ENCODE peak calls at places on chromosomes 1 and 21, in ten cellular contexts. One of them, this sample, is unnamed.

GRCh38 chr21:34113842-34114241 is 40.5 kb downstream of the MRPS6 start:
- DNase-seq in anterior cingulate cortex: no peak
- DNase-seq in OCI-LY7: no peak
- DNase-seq in choroid plexus epithelial cell: no peak
- DNase-seq in MCF 10A: no peak
- DNase-seq in non-pigmented ciliary epithelial cell: no peak
- DNase-seq in iPS-NIHi11: peak; percentile 53
- DNase-seq in stimulated activated CD4-positive, alpha-beta T cell treated with anti-CD3 and anti-CD28 coated beads, Interleukin-1b, Interleukin-23, amount 100 ng/mL, for 4 hours: no peak
- DNase-seq in DND-41: no peak
- DNase-seq in psoas muscle: no peak
- DNase-seq in this sample: no peak

GRCh38 chr1:157154940-157155514 is 16.8 kb upstream of the ETV3 start:
- DNase-seq in iPS-NIHi11: no peak
- DNase-seq in DND-41: no peak
- DNase-seq in stimulated activated CD4-positive, alpha-beta T cell treated with anti-CD3 and anti-CD28 coated beads, Interleukin-1b, Interleukin-23, amount 100 ng/mL, for 4 hours: no peak
- DNase-seq in choroid plexus epithelial cell: peak; percentile 73
- DNase-seq in anterior cingulate cortex: no peak
- DNase-seq in psoas muscle: peak; percentile 20
- DNase-seq in non-pigmented ciliary epithelial cell: no peak
- DNase-seq in MCF 10A: peak; percentile 77
- DNase-seq in OCI-LY7: no peak
- DNase-seq in this sample: no peak

GRCh38 chr21:34073749-34074282 is 438 bp downstream of the MRPS6 start:
- DNase-seq in choroid plexus epithelial cell: no peak
- DNase-seq in non-pigmented ciliary epithelial cell: no peak
- DNase-seq in OCI-LY7: peak; percentile 64
- DNase-seq in anterior cingulate cortex: no peak
- DNase-seq in iPS-NIHi11: peak; percentile 48
- DNase-seq in MCF 10A: peak; percentile 8
- DNase-seq in DND-41: peak; percentile 47
- DNase-seq in psoas muscle: peak; percentile 56
- DNase-seq in stimulated activated CD4-positive, alpha-beta T cell treated with anti-CD3 and anti-CD28 coated beads, Interleukin-1b, Interleukin-23, amount 100 ng/mL, for 4 hours: peak; percentile 45
- DNase-seq in this sample: no peak

GRCh38 chr1:71014110-71014509 is 33.5 kb downstream of the PTGER3 start:
- DNase-seq in OCI-LY7: no peak
- DNase-seq in non-pigmented ciliary epithelial cell: peak; percentile 23
- DNase-seq in iPS-NIHi11: no peak
- DNase-seq in anterior cingulate cortex: no peak
- DNase-seq in DND-41: no peak
- DNase-seq in psoas muscle: no peak
- DNase-seq in choroid plexus epithelial cell: peak; percentile 13
- DNase-seq in MCF 10A: no peak
- DNase-seq in stimulated activated CD4-positive, alpha-beta T cell treated with anti-CD3 and anti-CD28 coated beads, Interleukin-1b, Interleukin-23, amount 100 ng/mL, for 4 hours: no peak
- DNase-seq in this sample: peak; percentile 31

GRCh38 chr1:40532844-40533424 is 1.5 kb downstream of the ZNF684 start:
- DNase-seq in stimulated activated CD4-positive, alpha-beta T cell treated with anti-CD3 and anti-CD28 coated beads, Interleukin-1b, Interleukin-23, amount 100 ng/mL, for 4 hours: no peak
- DNase-seq in non-pigmented ciliary epithelial cell: no peak
- DNase-seq in psoas muscle: no peak
- DNase-seq in OCI-LY7: peak; percentile 80
- DNase-seq in DND-41: peak; percentile 60
- DNase-seq in MCF 10A: peak; percentile 65
- DNase-seq in choroid plexus epithelial cell: peak; percentile 75
- DNase-seq in iPS-NIHi11: peak; percentile 67
- DNase-seq in anterior cingulate cortex: no peak
- DNase-seq in this sample: peak; percentile 78

GRCh38 chr1:231021540-231022031 is 18.5 kb downstream of the FAM89A start:
- DNase-seq in non-pigmented ciliary epithelial cell: no peak
- DNase-seq in OCI-LY7: no peak
- DNase-seq in psoas muscle: no peak
- DNase-seq in MCF 10A: no peak
- DNase-seq in choroid plexus epithelial cell: peak; percentile 23
- DNase-seq in anterior cingulate cortex: no peak
- DNase-seq in stimulated activated CD4-positive, alpha-beta T cell treated with anti-CD3 and anti-CD28 coated beads, Interleukin-1b, Interleukin-23, amount 100 ng/mL, for 4 hours: no peak
- DNase-seq in iPS-NIHi11: no peak
- DNase-seq in DND-41: no peak
- DNase-seq in this sample: no peak

GRCh38 chr1:1562556-1563195 is 12.0 kb downstream of the SSU72 start:
- DNase-seq in DND-41: no peak
- DNase-seq in psoas muscle: no peak
- DNase-seq in non-pigmented ciliary epithelial cell: no peak
- DNase-seq in OCI-LY7: no peak
- DNase-seq in choroid plexus epithelial cell: no peak
- DNase-seq in anterior cingulate cortex: no peak
- DNase-seq in iPS-NIHi11: no peak
- DNase-seq in MCF 10A: no peak
- DNase-seq in stimulated activated CD4-positive, alpha-beta T cell treated with anti-CD3 and anti-CD28 coated beads, Interleukin-1b, Interleukin-23, amount 100 ng/mL, for 4 hours: no peak
- DNase-seq in this sample: no peak

GRCh38 chr1:202018476-202019234 is 8.3 kb downstream of the ELF3 start:
- DNase-seq in anterior cingulate cortex: no peak
- DNase-seq in OCI-LY7: no peak
- DNase-seq in MCF 10A: peak; percentile 94
- DNase-seq in non-pigmented ciliary epithelial cell: no peak
- DNase-seq in iPS-NIHi11: peak; percentile 32
- DNase-seq in stimulated activated CD4-positive, alpha-beta T cell treated with anti-CD3 and anti-CD28 coated beads, Interleukin-1b, Interleukin-23, amount 100 ng/mL, for 4 hours: no peak
- DNase-seq in DND-41: no peak
- DNase-seq in psoas muscle: no peak
- DNase-seq in choroid plexus epithelial cell: peak; percentile 6
- DNase-seq in this sample: no peak